ENCODE peak calls at places on chromosome 14, in four cellular contexts. Z is H1, V is H9, S is mesendoderm. I is an unnamed sample.
A peak's percentile ranks its signal among the peaks of the same experiment; 100 is the strongest.

GRCh38 chr14:37036669-37037341 is 135.6 kb downstream of the SLC25A21 start:
- DNase-seq in Z (no peak), V (no peak), S (no peak), I (no peak)

GRCh38 chr14:47278233-47278842 is 397.1 kb downstream of the MDGA2 start:
- DNase-seq in Z (peak; percentile 54), V (peak; percentile 71), S (peak; percentile 73), I (peak; percentile 43)

GRCh38 chr14:24430682-24431568 is 1.2 kb downstream of the KHNYN start:
- DNase-seq in Z (no peak), V (no peak), S (peak; percentile 46), I (peak; percentile 28)

GRCh38 chr14:95240859-95241813 is 78.6 kb downstream of the CLMN start:
- DNase-seq in Z (no peak), V (no peak), S (no peak), I (no peak)

GRCh38 chr14:55160989-55161388 is 30.4 kb downstream of the DLGAP5 start:
- DNase-seq in Z (no peak), V (no peak), S (no peak), I (peak; percentile 66)

GRCh38 chr14:61673305-61673704 is 22.0 kb upstream of the HIF1A start:
- DNase-seq in Z (no peak), V (no peak), S (peak; percentile 68), I (no peak)

GRCh38 chr14:105709281-105710118 is 183.1 kb downstream of the TMEM121 start:
- DNase-seq in Z (no peak), V (no peak), S (no peak), I (no peak)

GRCh38 chr14:75724414-75725204 is 63.6 kb downstream of the TTLL5 start:
- DNase-seq in Z (no peak), V (no peak), S (no peak), I (no peak)

GRCh38 chr14:37598085-37598972 is 2.9 kb downstream of the TTC6 start:
- DNase-seq in Z (no peak), V (peak; percentile 42), S (no peak), I (no peak)

GRCh38 chr14:69354383-69355154 is 43.5 kb downstream of the ERH start:
- DNase-seq in Z (no peak), V (no peak), S (no peak), I (no peak)

GRCh38 chr14:32666310-32666709 is 272.4 kb upstream of the NPAS3 start:
- DNase-seq in Z (no peak), V (no peak), S (no peak), I (no peak)

GRCh38 chr14:93880025-93880820 is 46.9 kb upstream of the FAM181A start:
- DNase-seq in Z (no peak), V (no peak), S (peak; percentile 34), I (no peak)

GRCh38 chr14:66495214-66496098 is 9.3 kb downstream of the CCDC196 start:
- DNase-seq in Z (no peak), V (peak; percentile 31), S (peak; percentile 68), I (peak; percentile 66)

GRCh38 chr14:32938719-32939253 is at the start of gene NPAS3:
- DNase-seq in Z (no peak), V (no peak), S (no peak), I (no peak)

GRCh38 chr14:96852823-96853422 is 55.7 kb downstream of the VRK1 start:
- DNase-seq in Z (no peak), V (no peak), S (peak; percentile 10), I (no peak)

GRCh38 chr14:61911534-61911933 is 149.3 kb downstream of the SNAPC1 start:
- DNase-seq in Z (no peak), V (no peak), S (no peak), I (no peak)

GRCh38 chr14:99075061-99075460 is 196.9 kb downstream of the BCL11B start:
- DNase-seq in Z (no peak), V (no peak), S (no peak), I (peak; percentile 33)

GRCh38 chr14:85024931-85025330 is 505.0 kb upstream of the FLRT2 start:
- DNase-seq in Z (no peak), V (no peak), S (peak; percentile 50), I (no peak)

GRCh38 chr14:104724407-104724980 is 465 bp downstream of the ADSS1 start:
- DNase-seq in Z (no peak), V (no peak), S (no peak), I (peak; percentile 44)

DNA sequence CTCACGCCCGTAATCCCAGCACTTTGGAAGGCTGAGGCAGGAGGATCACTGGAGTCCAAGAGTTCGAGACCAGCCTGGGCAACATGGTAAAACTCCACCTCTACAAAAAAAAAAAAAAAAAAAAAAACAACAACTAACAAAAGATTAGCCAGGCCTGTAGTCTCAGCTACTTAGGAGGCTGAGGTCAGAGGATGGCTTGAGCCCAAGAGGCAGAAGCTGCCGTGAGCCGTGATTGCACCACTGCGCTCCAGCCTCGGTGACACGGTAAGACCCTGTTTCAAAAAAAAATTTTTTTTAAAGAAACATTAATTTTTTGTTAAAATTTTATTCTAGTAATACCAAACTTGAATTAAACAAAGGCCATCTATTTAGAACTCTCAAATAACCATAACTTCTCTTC is 77.8 kb downstream of the PPP2R5E start:
- DNase-seq in Z (no peak), V (no peak), S (no peak), I (no peak)
- H3K79me2 ChIP-seq in Z (no peaks in the 10 kb centered on the region), V (peaks cover 4% of the 10 kb centered on the region), S (peaks cover 18% of the 10 kb centered on the region), I (no peaks in the 10 kb centered on the region)

GRCh38 chr14:50719911-50720759 is 52.0 kb upstream of the SAV1 start:
- DNase-seq in Z (no peak), V (no peak), S (no peak), I (peak; percentile 75)

GRCh38 chr14:50717826-50718225 is 49.7 kb upstream of the SAV1 start:
- DNase-seq in Z (no peak), V (no peak), S (no peak), I (no peak)

GRCh38 chr14:50714452-50715073 is 46.5 kb upstream of the SAV1 start:
- DNase-seq in Z (no peak), V (no peak), S (peak; percentile 45), I (no peak)

DNA sequence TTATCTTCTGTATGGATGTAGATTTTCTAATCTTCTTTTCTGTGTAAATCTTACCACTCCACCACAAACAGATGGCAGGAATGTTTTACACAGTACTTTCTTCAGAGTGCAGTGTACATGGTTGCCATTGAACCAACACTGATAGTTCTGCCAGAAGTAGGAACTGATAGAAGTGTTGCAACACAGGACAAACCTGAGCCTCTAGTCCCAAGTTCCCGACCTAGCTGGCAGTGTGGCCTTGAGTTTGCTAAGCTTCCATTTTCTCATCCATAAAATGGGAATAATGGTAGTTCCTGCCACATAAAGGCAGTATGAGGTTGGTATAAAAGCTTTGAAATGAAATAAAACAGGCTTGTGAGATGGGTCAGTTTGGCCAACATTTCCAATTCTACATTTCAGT is 50.8 kb upstream of the SAV1 start:
- DNase-seq in Z (no peak), V (no peak), S (no peak), I (no peak)
- H4K8ac ChIP-seq in Z (no peak overlapping the region), V (no peak overlapping the region), S (no peak overlapping the region), I (no peak overlapping the region)

GRCh38 chr14:91255820-91256219 is 11.3 kb upstream of the GPR68 start:
- DNase-seq in Z (no peak), V (no peak), S (no peak), I (no peak)

GRCh38 chr14:91258876-91259275 is 14.4 kb upstream of the GPR68 start:
- DNase-seq in Z (no peak), V (no peak), S (no peak), I (no peak)

GRCh38 chr14:91256661-91257060 is 12.2 kb upstream of the GPR68 start:
- DNase-seq in Z (no peak), V (no peak), S (no peak), I (no peak)

GRCh38 chr14:91258021-91258618 is 13.6 kb upstream of the GPR68 start:
- DNase-seq in Z (no peak), V (no peak), S (no peak), I (no peak)

GRCh38 chr14:91257328-91258020 is 13.0 kb upstream of the GPR68 start:
- DNase-seq in Z (no peak), V (no peak), S (peak; percentile 93), I (no peak)
- H3K4me1 ChIP-seq in Z (peaks cover 9% of the 10 kb centered on the region), V (peaks cover 2% of the 10 kb centered on the region), S (peaks cover 4% of the 10 kb centered on the region), I (peaks cover 44% of the 10 kb centered on the region)

GRCh38 chr14:56300495-56300894 is 182.3 kb downstream of the PELI2 start:
- DNase-seq in Z (no peak), V (no peak), S (no peak), I (no peak)

GRCh38 chr14:56295743-56296142 is 177.5 kb downstream of the PELI2 start:
- DNase-seq in Z (no peak), V (no peak), S (no peak), I (no peak)

GRCh38 chr14:56294125-56294524 is 175.9 kb downstream of the PELI2 start:
- DNase-seq in Z (no peak), V (no peak), S (peak; percentile 50), I (no peak)

GRCh38 chr14:56299306-56299984 is 181.2 kb downstream of the PELI2 start:
- DNase-seq in Z (no peak), V (no peak), S (peak; percentile 24), I (no peak)

GRCh38 chr14:56297449-56297848 is 179.2 kb downstream of the PELI2 start:
- DNase-seq in Z (no peak), V (no peak), S (no peak), I (no peak)
- H3K79me2 ChIP-seq in Z (no peaks in the 10 kb centered on the region), V (no peaks in the 10 kb centered on the region), S (no peaks in the 10 kb centered on the region), I (no peaks in the 10 kb centered on the region)

GRCh38 chr14:100709252-100709955 is 17.3 kb upstream of the DLK1 start:
- DNase-seq in Z (no peak), V (no peak), S (peak; percentile 70), I (peak; percentile 41)
- H4K8ac ChIP-seq in Z (no peak overlapping the region), V (no peak overlapping the region), S (no peak overlapping the region), I (peak overlapping the region; percentile 66)

DNA sequence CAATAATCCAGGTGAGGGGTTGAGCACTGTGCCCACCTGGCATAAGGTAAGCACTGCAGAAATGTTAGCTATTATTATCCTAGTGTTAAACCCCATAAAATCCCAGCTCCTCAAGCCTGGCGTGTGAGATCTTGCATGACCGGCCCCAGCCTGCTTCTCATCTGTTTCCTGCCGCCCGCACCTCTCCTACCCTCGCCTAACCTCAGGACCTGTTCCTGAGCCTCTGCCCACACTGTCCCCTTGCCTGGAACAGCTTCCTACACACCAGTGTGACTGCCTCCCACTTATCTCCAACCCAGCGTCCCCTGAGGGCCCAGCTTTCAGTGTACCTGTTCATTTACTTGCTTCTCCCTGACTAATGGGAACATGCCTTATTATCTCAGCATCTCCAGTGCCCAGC is 24.7 kb downstream of the ISCA2 start:
- DNase-seq in Z (no peak), V (no peak), S (no peak), I (no peak)
- H3K4me1 ChIP-seq in Z (peaks cover 10% of the 10 kb centered on the region), V (no peaks in the 10 kb centered on the region), S (no peaks in the 10 kb centered on the region), I (peaks cover 3% of the 10 kb centered on the region)